ENCODE peak calls at places on chromosomes 3 and 15, in six cellular contexts. Y is CD8-positive, alpha-beta T cell; H is Panc1; F is CD4-positive, CD25-positive, alpha-beta regulatory T cell; K is IMR-90; U is kidney. S is an unnamed sample.
A peak's percentile ranks its signal among the peaks of the same experiment; 100 is the strongest.

GRCh38 chr3:45646051-45646585 is 43.1 kb upstream of the SACM1L start:
- DNase-seq in Y (no peak), U (no peak), K (no peak), H (no peak), F (no peak), S (peak; percentile 81)

GRCh38 chr3:39126532-39127071 is 19.1 kb downstream of the TTC21A start:
- DNase-seq in K (peak; percentile 65), F (no peak), H (no peak), Y (peak; percentile 43), U (peak; percentile 27), S (peak; percentile 52)

GRCh38 chr15:74604983-74605809 is 10.4 kb upstream of the CLK3 start:
- DNase-seq in H (no peak), U (no peak), K (no peak), Y (no peak), F (no peak), S (no peak)

GRCh38 chr3:197186887-197187588 is 111.4 kb downstream of the DLG1 start:
- DNase-seq in F (peak; percentile 5), H (peak; percentile 39), Y (peak; percentile 6), U (no peak), K (peak; percentile 66), S (no peak)

GRCh38 chr3:63324621-63325020 is 46.5 kb downstream of the SYNPR start:
- DNase-seq in K (no peak), F (no peak), U (no peak), H (no peak), Y (no peak), S (no peak)

GRCh38 chr3:172982731-172983364 is 158.2 kb downstream of the SPATA16 start:
- DNase-seq in F (no peak), K (no peak), U (no peak), H (no peak), Y (no peak), S (no peak)

GRCh38 chr3:160754371-160754854 is 1.6 kb upstream of the PPM1L start:
- DNase-seq in U (no peak), F (no peak), Y (peak; percentile 6), K (peak; percentile 53), H (no peak), S (no peak)

GRCh38 chr3:142359367-142359766 is 88.5 kb downstream of the XRN1 start:
- DNase-seq in K (no peak), H (no peak), F (no peak), Y (no peak), U (no peak), S (no peak)

GRCh38 chr15:41996921-41997592 is 23.8 kb downstream of the PLA2G4E start:
- DNase-seq in Y (no peak), F (no peak), K (no peak), U (peak; percentile 53), H (no peak), S (no peak)

GRCh38 chr3:142447308-142447851 is 457 bp downstream of the XRN1 start:
- DNase-seq in H (peak; percentile 8), K (peak; percentile 46), F (peak; percentile 30), Y (peak; percentile 52), U (peak; percentile 79), S (peak; percentile 61)

GRCh38 chr3:70990723-70991122 is 592.8 kb downstream of the FOXP1 start:
- DNase-seq in Y (no peak), H (no peak), F (no peak), U (no peak), K (peak; percentile 17), S (no peak)

GRCh38 chr3:65732060-65732933 is 306.4 kb downstream of the MAGI1 start:
- DNase-seq in K (peak; percentile 80), H (peak; percentile 62), U (no peak), Y (no peak), F (no peak), S (no peak)

GRCh38 chr3:88031543-88032148 is 27.2 kb downstream of the CGGBP1 start:
- DNase-seq in K (peak; percentile 27), U (no peak), H (peak; percentile 24), F (no peak), Y (peak; percentile 11), S (no peak)

GRCh38 chr3:70951937-70952492 is 631.5 kb downstream of the FOXP1 start:
- DNase-seq in Y (no peak), U (no peak), H (no peak), F (no peak), K (no peak), S (no peak)

GRCh38 chr15:59528965-59529402 is 82.6 kb upstream of the GCNT3 start:
- DNase-seq in H (peak; percentile 85), Y (peak; percentile 76), U (peak; percentile 84), K (peak; percentile 81), F (peak; percentile 45), S (peak; percentile 78)

GRCh38 chr3:64023861-64024223 is 548 bp upstream of the PSMD6 start:
- DNase-seq in U (no peak), Y (no peak), F (no peak), K (peak; percentile 11), H (no peak), S (no peak)

DNA sequence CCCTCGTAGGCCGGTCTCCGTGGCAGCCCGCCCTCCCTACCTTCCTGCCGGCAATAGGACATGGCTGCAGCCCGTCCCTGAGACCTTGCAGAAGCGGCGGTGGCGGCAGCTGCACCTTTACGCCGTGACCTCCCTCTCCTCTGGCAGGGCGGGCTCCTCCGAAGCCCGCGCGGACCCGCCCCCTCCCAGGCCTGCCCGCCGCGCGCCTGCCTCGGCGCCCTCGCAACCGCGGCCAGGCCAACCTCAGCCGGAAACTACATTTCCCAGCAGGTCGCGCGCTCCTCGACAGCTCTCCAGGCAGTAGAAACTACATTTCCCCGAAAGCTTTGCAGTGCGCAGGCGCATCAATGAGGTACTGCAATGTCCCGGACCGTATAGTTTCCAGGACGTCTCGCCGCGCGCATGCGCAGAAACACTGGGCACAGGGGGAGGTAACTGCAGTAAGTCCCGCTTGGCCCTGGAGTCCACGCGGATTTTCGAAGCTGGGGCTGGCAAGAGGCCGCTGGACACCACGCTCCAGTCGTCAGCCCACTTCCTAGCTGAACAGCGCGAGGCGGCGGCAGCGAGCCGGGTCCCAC is at the start of the genes CHCHD4 and TMEM43:
- DNase-seq in K (peak; percentile 99), F (peak; percentile 99), Y (peak; percentile 98), H (peak; percentile 93), U (peak; percentile 100), S (peak; percentile 99)
- H3K4me1 ChIP-seq in K (peaks cover 15% of the 10 kb centered on the region), F (peaks cover 44% of the 10 kb centered on the region), Y (peaks cover 30% of the 10 kb centered on the region), H (peaks cover 15% of the 10 kb centered on the region), U (peaks cover 19% of the 10 kb centered on the region), S (peaks cover 43% of the 10 kb centered on the region)

DNA sequence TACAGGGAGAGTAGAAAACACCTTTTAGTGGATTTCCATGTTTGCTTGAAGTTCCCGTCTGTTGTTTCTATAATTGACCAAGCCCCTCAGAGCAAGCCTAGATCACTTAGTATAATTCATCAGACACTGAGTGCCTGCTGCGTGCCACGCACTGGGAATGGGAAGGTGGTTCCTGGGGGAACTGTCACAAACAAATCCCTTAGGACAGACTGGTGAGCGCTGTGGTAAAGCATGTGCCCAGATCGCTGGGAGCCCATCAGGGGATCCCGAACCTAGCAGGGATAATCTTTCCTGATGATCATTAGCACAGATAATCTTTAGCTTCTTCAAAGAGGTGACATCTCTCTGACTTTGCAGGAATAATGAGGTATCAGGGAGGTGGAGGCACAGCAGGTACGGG is 9.6 kb downstream of the MRPS11 start:
- DNase-seq in K (no peak), H (no peak), U (no peak), F (no peak), Y (no peak), S (no peak)
- H3K27ac ChIP-seq in K (no peak overlapping the region), H (no peak overlapping the region), U (no peak overlapping the region), F (no peak overlapping the region), Y (no peak overlapping the region), S (no peak overlapping the region)

DNA sequence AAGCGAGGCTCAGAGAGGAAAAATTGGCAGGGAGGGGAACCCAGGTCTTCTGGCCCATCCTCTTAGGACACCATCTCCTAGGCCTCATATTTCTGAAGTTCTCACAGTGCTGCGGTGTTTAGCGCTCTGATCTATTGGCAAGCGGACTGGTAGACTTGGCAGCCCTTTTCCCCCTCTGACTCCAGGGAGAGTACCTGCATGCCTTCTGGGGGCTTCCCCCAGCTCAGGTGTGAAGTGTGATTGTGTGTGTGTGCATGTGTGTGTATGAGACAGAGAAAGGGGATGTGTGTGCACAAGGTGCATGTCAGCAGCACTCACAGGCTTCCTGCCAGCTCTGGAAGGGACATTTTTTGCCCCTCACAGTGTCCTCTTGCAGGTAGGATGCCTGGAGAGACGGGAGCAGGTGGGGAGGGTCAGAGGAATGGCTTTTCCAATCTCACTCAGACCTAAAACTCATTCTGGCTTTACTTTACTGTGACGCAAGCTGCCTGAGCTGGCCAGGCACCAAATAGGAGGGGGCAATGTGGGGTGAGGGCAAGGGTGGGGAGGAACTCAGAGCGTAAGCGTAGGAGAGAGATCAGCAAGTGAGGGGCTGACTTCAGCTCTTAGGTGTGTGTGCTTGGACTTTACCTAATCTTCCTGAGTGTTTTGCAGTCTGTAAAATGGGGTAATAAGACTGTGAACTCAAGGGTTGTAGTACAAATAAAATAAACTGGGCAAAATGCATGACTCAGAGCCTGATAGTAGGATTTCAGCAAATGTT is 4.0 kb upstream of the IL17RE start:
- DNase-seq in H (no peak), U (no peak), F (no peak), K (no peak), Y (no peak), S (no peak)
- H3K4me1 ChIP-seq in H (peaks cover 7% of the 10 kb centered on the region), U (peaks cover 40% of the 10 kb centered on the region), F (peaks cover 20% of the 10 kb centered on the region), K (peaks cover 13% of the 10 kb centered on the region), Y (peaks cover 23% of the 10 kb centered on the region), S (peaks cover 43% of the 10 kb centered on the region)

GRCh38 chr15:39244776-39245175 is 336.1 kb upstream of the THBS1 start:
- DNase-seq in H (no peak), U (no peak), Y (no peak), K (no peak), F (no peak), S (no peak)
- H3K27ac ChIP-seq in H (no peak overlapping the region), U (no peak overlapping the region), Y (no peak overlapping the region), K (no peak overlapping the region), F (no peak overlapping the region), S (no peak overlapping the region)